ENCODE peak calls at places on chromosomes 5 and 9, in seven cellular contexts. R, M, P, U, S, X and A are unnamed samples.

GRCh38 chr9:93422987-93423386 is 28.5 kb upstream of the FAM120A start:
- DNase-seq in M (peak), X (no peak), S (no peak), P (no peak), R (no peak), U (no peak), A (no peak)

GRCh38 chr5:138874771-138875628 is at the start of gene LRRTM2:
- DNase-seq in M (peak), R (no peak), X (no peak), S (no peak), U (no peak), P (no peak), A (peak)

GRCh38 chr5:123916331-123917121 is 404.5 kb downstream of the CSNK1G3 start:
- DNase-seq in M (peak), S (no peak), U (no peak), X (no peak), P (no peak), R (no peak), A (peak)

GRCh38 chr5:12626556-12626955 is 722.3 kb upstream of the CTNND2 start:
- DNase-seq in S (no peak), U (no peak), R (no peak), X (no peak), P (no peak), M (no peak), A (no peak)

GRCh38 chr9:83491995-83492394 is 46.2 kb downstream of the FRMD3 start:
- DNase-seq in S (no peak), M (no peak), P (no peak), R (no peak), X (no peak), U (no peak), A (no peak)

GRCh38 chr9:16619897-16620296 is 250.6 kb downstream of the BNC2 start:
- DNase-seq in P (no peak), X (no peak), R (no peak), U (no peak), M (no peak), S (no peak), A (no peak)

GRCh38 chr9:136251264-136252115 is 5.9 kb upstream of the QSOX2 start:
- DNase-seq in S (no peak), R (no peak), P (no peak), X (no peak), M (no peak), U (no peak), A (no peak)

GRCh38 chr9:125521462-125522327 is 185.3 kb downstream of the MAPKAP1 start:
- DNase-seq in M (peak), S (no peak), P (no peak), R (no peak), U (no peak), X (peak), A (peak)

GRCh38 chr9:109251080-109251775 is 69.6 kb downstream of the EPB41L4B start:
- DNase-seq in P (peak), M (peak), R (no peak), U (peak), X (peak), S (no peak), A (peak)

GRCh38 chr9:113578877-113579269 is 115.3 kb downstream of the RGS3 start:
- DNase-seq in U (no peak), P (no peak), R (no peak), X (no peak), M (peak), S (no peak), A (peak)

GRCh38 chr9:68678430-68678829 is 26.6 kb upstream of the PIP5K1B start:
- DNase-seq in X (no peak), S (peak), U (no peak), R (no peak), P (peak), M (peak), A (peak)

GRCh38 chr9:98158071-98158791 is 34.2 kb downstream of the CORO2A start:
- DNase-seq in X (no peak), R (no peak), S (no peak), P (no peak), M (no peak), U (no peak), A (no peak)

GRCh38 chr5:120510098-120510634 is 46.1 kb downstream of the PRR16 start:
- DNase-seq in X (no peak), S (no peak), R (no peak), P (no peak), U (no peak), M (no peak), A (no peak)

GRCh38 chr5:32020271-32020670 is 153.8 kb downstream of the GOLPH3 start:
- DNase-seq in P (no peak), M (no peak), U (no peak), R (no peak), S (no peak), X (no peak), A (peak)

GRCh38 chr9:137156567-137157375 is 13.1 kb downstream of the LRRC26 start:
- DNase-seq in S (peak), X (no peak), R (peak), M (peak), U (peak), P (peak), A (peak)

GRCh38 chr9:31119882-31120481 is 1264.5 kb upstream of the ACO1 start:
- DNase-seq in P (peak), M (no peak), X (no peak), U (no peak), S (peak), R (no peak), A (peak)

GRCh38 chr9:124934290-124934689 is 6.6 kb downstream of the GOLGA1 start:
- DNase-seq in X (no peak), R (no peak), U (no peak), P (no peak), S (no peak), M (peak), A (peak)

GRCh38 chr5:138605254-138605972 is 30.2 kb upstream of the HSPA9 start:
- DNase-seq in M (no peak), X (no peak), S (no peak), R (no peak), U (no peak), P (no peak), A (peak)

GRCh38 chr9:117073071-117073470 is 341.8 kb downstream of the ASTN2 start:
- DNase-seq in P (peak), X (no peak), M (no peak), R (no peak), U (no peak), S (peak), A (no peak)

GRCh38 chr9:133691659-133692363 is 46.3 kb downstream of the SARDH start:
- DNase-seq in M (peak), U (no peak), P (no peak), R (no peak), X (peak), S (no peak), A (peak)

GRCh38 chr9:95344735-95345134 is 27.2 kb upstream of the FANCC start:
- DNase-seq in R (no peak), P (no peak), M (no peak), U (no peak), S (no peak), X (no peak), A (no peak)

GRCh38 chr9:131398204-131398603 is 4.3 kb downstream of the PRRC2B start:
- DNase-seq in U (no peak), X (no peak), S (no peak), M (no peak), P (no peak), R (no peak), A (no peak)

GRCh38 chr9:133787749-133788015 is 49.5 kb upstream of the SARDH start:
- DNase-seq in U (peak), X (no peak), R (no peak), P (peak), S (peak), M (no peak), A (peak)

GRCh38 chr5:129377504-129377903 is 82.6 kb upstream of the ADAMTS19 start:
- DNase-seq in P (no peak), M (no peak), S (no peak), R (no peak), X (no peak), U (no peak), A (no peak)

GRCh38 chr9:111937781-111938426 is 41.3 kb downstream of the UGCG start:
- DNase-seq in S (no peak), U (no peak), R (no peak), M (peak), X (no peak), P (no peak), A (peak)

GRCh38 chr5:154740957-154741356 is 14.2 kb upstream of the LARP1 start:
- DNase-seq in S (no peak), R (no peak), X (no peak), P (no peak), U (no peak), M (peak), A (no peak)

GRCh38 chr5:52134013-52134650 is 653.6 kb upstream of the ITGA1 start:
- DNase-seq in X (no peak), S (no peak), M (no peak), R (no peak), U (no peak), P (no peak), A (no peak)

GRCh38 chr9:36698984-36699383 is 126.3 kb downstream of the MELK start:
- DNase-seq in M (no peak), U (no peak), P (no peak), X (no peak), S (no peak), R (no peak), A (no peak)

GRCh38 chr5:3789519-3790193 is 194.0 kb downstream of the IRX1 start:
- DNase-seq in U (peak), S (peak), P (peak), X (no peak), M (no peak), R (no peak), A (no peak)

GRCh38 chr5:79209505-79209904 is 26.4 kb upstream of the JMY start:
- DNase-seq in X (no peak), S (no peak), U (no peak), P (no peak), M (no peak), R (no peak), A (no peak)

GRCh38 chr9:124894741-124895170 is 32.8 kb downstream of the ARPC5L start:
- DNase-seq in S (peak), M (peak), U (no peak), X (no peak), R (no peak), P (peak), A (peak)

GRCh38 chr9:105834404-105834803 is 140.1 kb downstream of the TMEM38B start:
- DNase-seq in U (no peak), S (no peak), M (no peak), R (no peak), X (no peak), P (peak), A (no peak)

GRCh38 chr9:136700309-136700708 is 12.1 kb upstream of the DIPK1B start:
- DNase-seq in M (peak), U (no peak), X (peak), R (no peak), P (no peak), S (no peak), A (no peak)

GRCh38 chr9:127557466-127557869 is 54.6 kb upstream of the STXBP1 start:
- DNase-seq in R (no peak), U (no peak), P (peak), S (no peak), M (no peak), X (no peak), A (peak)

GRCh38 chr5:122099060-122099790 is 21.2 kb upstream of the LOX start:
- DNase-seq in P (peak), U (no peak), M (peak), X (no peak), R (no peak), S (no peak), A (peak)

GRCh38 chr9:25678147-25678666 is at the start of gene TUSC1:
- DNase-seq in M (peak), R (peak), S (peak), U (peak), P (peak), X (peak), A (peak)

GRCh38 chr5:21685536-21685935 is 1167.6 kb downstream of the CDH12 start:
- DNase-seq in X (no peak), U (no peak), S (no peak), P (peak), M (peak), R (no peak), A (no peak)

GRCh38 chr9:136220017-136220729 is 15.2 kb upstream of the LHX3 start:
- DNase-seq in U (no peak), X (no peak), M (peak), P (peak), S (no peak), R (no peak), A (peak)

GRCh38 chr9:109793196-109793595 is 13.2 kb downstream of the PALM2AKAP2 start:
- DNase-seq in X (no peak), P (no peak), U (no peak), M (peak), S (no peak), R (no peak), A (peak)

GRCh38 chr5:169216864-169217263 is 84.1 kb downstream of the SLIT3 start:
- DNase-seq in U (no peak), R (no peak), P (no peak), S (no peak), X (no peak), M (no peak), A (no peak)

GRCh38 chr5:169219351-169219750 is 81.6 kb downstream of the SLIT3 start:
- DNase-seq in S (no peak), M (no peak), P (no peak), R (no peak), X (no peak), U (no peak), A (no peak)

GRCh38 chr5:169219961-169220360 is 81.0 kb downstream of the SLIT3 start:
- DNase-seq in P (no peak), M (no peak), U (no peak), X (no peak), S (no peak), R (no peak), A (no peak)

GRCh38 chr5:169218862-169219261 is 82.1 kb downstream of the SLIT3 start:
- DNase-seq in S (no peak), U (no peak), X (no peak), P (peak), M (no peak), R (no peak), A (no peak)

DNA sequence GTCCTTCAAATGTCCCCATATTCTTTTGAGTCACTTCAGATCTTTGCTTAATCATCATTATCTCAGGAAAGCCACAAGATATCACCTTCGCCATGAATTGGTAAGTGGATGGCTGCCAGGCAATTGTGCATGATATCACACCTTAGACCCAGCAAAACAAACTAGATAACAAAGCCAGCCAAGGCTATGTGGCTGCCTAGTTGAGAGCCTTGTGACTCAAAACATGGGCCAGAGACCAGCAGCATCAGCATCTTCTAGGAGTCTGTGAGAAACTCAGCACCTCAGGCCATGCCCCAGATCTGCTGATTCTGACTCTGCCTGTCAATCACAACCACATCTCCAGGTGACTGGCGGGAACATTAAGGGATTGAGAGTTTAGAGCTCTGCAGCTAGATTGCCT is 82.8 kb downstream of the SLIT3 start:
- DNase-seq in U (no peak), X (no peak), M (no peak), P (peak), S (no peak), R (no peak), A (no peak)
- H2BK5ac ChIP-seq in U (no peak), X (no peak), M (no peak), P (no peak), S (no peak), R (no peak), A (no peak)

GRCh38 chr9:32339424-32339823 is 45.0 kb upstream of the ACO1 start:
- DNase-seq in S (no peak), R (no peak), X (no peak), U (no peak), M (no peak), P (no peak), A (no peak)

GRCh38 chr9:32348289-32348688 is 36.2 kb upstream of the ACO1 start:
- DNase-seq in R (no peak), U (no peak), X (no peak), M (no peak), P (no peak), S (no peak), A (no peak)

GRCh38 chr9:32345243-32345642 is 39.2 kb upstream of the ACO1 start:
- DNase-seq in M (no peak), U (peak), X (no peak), P (peak), S (peak), R (no peak), A (peak)

GRCh38 chr9:32340401-32340800 is 44.0 kb upstream of the ACO1 start:
- DNase-seq in S (no peak), U (no peak), R (no peak), P (no peak), M (no peak), X (no peak), A (no peak)

GRCh38 chr9:32344551-32345182 is 39.8 kb upstream of the ACO1 start:
- DNase-seq in M (peak), R (no peak), U (peak), X (no peak), P (peak), S (peak), A (peak)
- H2AK5ac ChIP-seq in M (no peak), R (no peak), U (peak), X (no peak), P (no peak), S (no peak), A (no peak)

DNA sequence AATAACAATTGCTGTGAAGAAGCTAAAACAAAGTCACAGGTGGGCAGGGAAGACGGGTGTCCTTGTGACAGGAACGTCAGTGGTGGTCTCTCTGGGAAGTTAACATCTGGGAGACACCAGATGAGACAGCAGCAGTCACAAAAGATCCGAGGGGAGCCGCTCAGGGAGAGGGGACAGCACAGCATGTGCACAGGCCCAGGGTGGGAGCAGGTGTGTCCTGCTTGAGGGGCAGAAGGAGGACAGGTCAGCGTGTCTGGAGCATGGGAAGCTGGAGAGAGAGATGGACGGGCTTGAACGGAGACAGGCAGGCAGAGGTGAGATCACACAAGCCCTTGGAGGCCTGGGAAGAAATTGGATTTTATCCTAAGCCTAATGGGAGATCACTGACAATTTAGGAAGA is 88.4 kb downstream of the FSTL4 start:
- DNase-seq in P (no peak), U (no peak), S (no peak), R (no peak), M (no peak), X (no peak), A (no peak)
- H2BK5ac ChIP-seq in P (no peak), U (no peak), S (no peak), R (no peak), M (no peak), X (no peak), A (no peak)

DNA sequence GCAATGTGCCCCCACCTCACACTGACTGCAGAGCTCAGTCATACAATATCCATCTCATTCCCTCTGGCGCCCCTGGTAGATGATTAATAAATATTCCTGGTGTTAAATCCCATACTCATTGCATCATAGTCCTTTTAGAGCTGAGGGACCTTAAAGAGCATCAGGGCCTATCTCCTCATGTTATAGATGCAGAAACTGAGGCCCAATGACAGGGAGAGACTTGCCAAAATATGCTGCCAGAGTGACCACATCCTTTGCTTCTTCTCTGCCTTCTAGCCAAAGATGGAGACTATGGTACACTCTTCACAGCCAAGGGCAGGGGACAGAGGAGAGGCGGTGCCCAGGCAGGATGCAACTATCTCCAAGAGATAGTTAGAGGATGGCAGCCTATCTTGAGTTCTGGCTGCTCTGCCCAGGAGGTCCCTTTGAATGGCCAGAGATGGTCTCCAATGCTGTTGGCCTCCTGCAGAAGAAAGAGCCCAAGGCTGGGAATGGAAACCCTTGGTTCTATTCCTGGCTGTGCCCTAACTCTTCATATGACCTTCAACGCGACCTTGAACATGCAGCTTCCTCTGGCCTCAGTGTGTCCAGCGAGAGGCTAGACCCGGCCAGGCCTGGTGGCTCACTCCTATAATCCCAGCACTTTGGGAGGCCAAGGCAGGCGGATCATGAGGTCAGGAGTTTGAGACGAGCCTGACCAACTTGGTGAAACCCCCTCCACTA is 36.3 kb upstream of the IL17B start:
- DNase-seq in U (no peak), R (no peak), S (no peak), P (no peak), M (no peak), X (no peak), A (peak)
- H2AK5ac ChIP-seq in U (no peak), R (peak), S (no peak), P (no peak), M (peak), X (no peak), A (peak)

DNA sequence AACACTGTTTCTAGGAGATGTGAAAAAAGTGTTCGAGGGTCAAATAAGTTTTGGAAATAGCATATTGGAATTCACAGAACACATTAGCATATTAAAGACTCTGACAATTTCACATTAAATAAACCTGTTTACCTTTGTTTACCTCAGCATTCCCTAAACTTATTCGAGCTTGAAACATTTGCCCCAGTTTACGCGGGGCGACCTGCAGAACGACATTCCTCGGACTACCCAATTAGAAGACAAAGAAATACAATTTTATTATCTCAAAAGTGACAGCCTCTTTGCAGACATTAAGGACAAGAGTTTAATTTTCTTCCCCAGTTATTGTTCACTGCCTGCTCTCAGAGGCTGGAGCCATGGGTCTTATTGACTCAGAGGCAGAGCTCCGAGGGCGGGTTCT is 110.4 kb upstream of the NFIB start:
- DNase-seq in U (no peak), X (no peak), P (no peak), R (no peak), M (no peak), S (no peak), A (no peak)
- H2BK5ac ChIP-seq in U (no peak), X (no peak), P (no peak), R (no peak), M (no peak), S (no peak), A (no peak)

GRCh38 chr5:96752341-96753016 is 55.3 kb downstream of the ERAP1 start:
- DNase-seq in P (peak), M (peak), U (no peak), R (peak), X (peak), S (no peak), A (peak)

GRCh38 chr5:96756985-96757384 is 50.8 kb downstream of the ERAP1 start:
- DNase-seq in M (no peak), P (peak), R (no peak), S (no peak), U (no peak), X (no peak), A (no peak)

GRCh38 chr5:96753017-96753397 is 54.7 kb downstream of the ERAP1 start:
- DNase-seq in U (no peak), X (no peak), S (no peak), R (no peak), P (no peak), M (no peak), A (no peak)

GRCh38 chr5:96751203-96752169 is 56.3 kb downstream of the ERAP1 start:
- DNase-seq in R (no peak), P (no peak), U (no peak), S (no peak), M (no peak), X (no peak), A (no peak)

GRCh38 chr5:96753848-96754247 is 53.9 kb downstream of the ERAP1 start:
- DNase-seq in R (no peak), U (no peak), S (no peak), X (no peak), M (no peak), P (no peak), A (no peak)
- H2AK5ac ChIP-seq in R (no peak), U (no peak), S (no peak), X (no peak), M (no peak), P (no peak), A (no peak)